ENCODE peak calls at places on chromosomes 5 and 9, in seven cellular contexts. One of them, this sample, is unnamed. For H3K4me1, the result is how much of the 10 kb centered on the place peaks cover.

GRCh38 chr5:132234684-132235062 is 7.0 kb upstream of the P4HA2 start:
- DNase-seq in hepatocyte: no peak
- DNase-seq in mammary epithelial cell: no peak
- DNase-seq in ovary: peak
- DNase-seq in fibroblast of lung: no peak
- DNase-seq in Karpas-422: no peak
- DNase-seq in stomach: no peak
- DNase-seq in this sample: no peak

GRCh38 chr9:100534401-100534800 is 43.5 kb upstream of the CAVIN4 start:
- DNase-seq in fibroblast of lung: no peak
- DNase-seq in Karpas-422: no peak
- DNase-seq in ovary: no peak
- DNase-seq in hepatocyte: no peak
- DNase-seq in stomach: no peak
- DNase-seq in mammary epithelial cell: no peak
- DNase-seq in this sample: no peak

GRCh38 chr5:5374034-5374715 is 48.3 kb upstream of the ICE1 start:
- DNase-seq in stomach: no peak
- DNase-seq in fibroblast of lung: peak
- DNase-seq in ovary: no peak
- DNase-seq in mammary epithelial cell: no peak
- DNase-seq in hepatocyte: no peak
- DNase-seq in Karpas-422: no peak
- DNase-seq in this sample: no peak

GRCh38 chr5:179893958-179894895 is 13.5 kb downstream of the TBC1D9B start:
- DNase-seq in fibroblast of lung: no peak
- DNase-seq in hepatocyte: no peak
- DNase-seq in Karpas-422: no peak
- DNase-seq in mammary epithelial cell: no peak
- DNase-seq in ovary: no peak
- DNase-seq in stomach: no peak
- DNase-seq in this sample: peak

GRCh38 chr9:86349271-86349670 is 4.9 kb downstream of the TUT7 start:
- DNase-seq in hepatocyte: no peak
- DNase-seq in stomach: no peak
- DNase-seq in ovary: no peak
- DNase-seq in Karpas-422: no peak
- DNase-seq in mammary epithelial cell: no peak
- DNase-seq in fibroblast of lung: peak
- DNase-seq in this sample: no peak

GRCh38 chr9:76516350-76516749 is 57.4 kb downstream of the GCNT1 start:
- DNase-seq in ovary: no peak
- DNase-seq in stomach: no peak
- DNase-seq in Karpas-422: peak
- DNase-seq in mammary epithelial cell: peak
- DNase-seq in hepatocyte: no peak
- DNase-seq in fibroblast of lung: no peak
- DNase-seq in this sample: no peak

GRCh38 chr5:83149671-83150070 is 72.3 kb downstream of the XRCC4 start:
- DNase-seq in stomach: no peak
- DNase-seq in mammary epithelial cell: no peak
- DNase-seq in Karpas-422: no peak
- DNase-seq in ovary: no peak
- DNase-seq in fibroblast of lung: peak
- DNase-seq in hepatocyte: no peak
- DNase-seq in this sample: no peak

GRCh38 chr5:108919591-108920326 is 172.1 kb downstream of the FER start:
- DNase-seq in mammary epithelial cell: no peak
- DNase-seq in stomach: no peak
- DNase-seq in ovary: no peak
- DNase-seq in fibroblast of lung: no peak
- DNase-seq in hepatocyte: no peak
- DNase-seq in Karpas-422: peak
- DNase-seq in this sample: no peak

GRCh38 chr9:22136446-22137140 is 127.5 kb upstream of the CDKN2B start:
- DNase-seq in ovary: no peak
- DNase-seq in fibroblast of lung: peak
- DNase-seq in stomach: no peak
- DNase-seq in mammary epithelial cell: peak
- DNase-seq in Karpas-422: no peak
- DNase-seq in hepatocyte: no peak
- DNase-seq in this sample: no peak

GRCh38 chr9:121599186-121599871 is 52.1 kb upstream of the DAB2IP start:
- DNase-seq in stomach: peak
- DNase-seq in fibroblast of lung: peak
- DNase-seq in ovary: peak
- DNase-seq in mammary epithelial cell: peak
- DNase-seq in hepatocyte: peak
- DNase-seq in Karpas-422: no peak
- DNase-seq in this sample: no peak

GRCh38 chr5:132459031-132459982 is 31.3 kb downstream of the IRF1 start:
- DNase-seq in mammary epithelial cell: no peak
- DNase-seq in hepatocyte: no peak
- DNase-seq in fibroblast of lung: peak
- DNase-seq in ovary: no peak
- DNase-seq in Karpas-422: no peak
- DNase-seq in stomach: peak
- DNase-seq in this sample: peak

GRCh38 chr5:9094582-9094981 is 451.3 kb downstream of the SEMA5A start:
- DNase-seq in mammary epithelial cell: no peak
- DNase-seq in hepatocyte: no peak
- DNase-seq in Karpas-422: no peak
- DNase-seq in ovary: no peak
- DNase-seq in stomach: no peak
- DNase-seq in fibroblast of lung: peak
- DNase-seq in this sample: no peak

GRCh38 chr5:31194458-31194808 is 947 bp downstream of the CDH6 start:
- DNase-seq in fibroblast of lung: peak
- DNase-seq in stomach: no peak
- DNase-seq in ovary: no peak
- DNase-seq in Karpas-422: no peak
- DNase-seq in mammary epithelial cell: no peak
- DNase-seq in hepatocyte: no peak
- DNase-seq in this sample: peak

GRCh38 chr5:142472306-142472951 is 147.6 kb upstream of the SPRY4 start:
- DNase-seq in stomach: no peak
- DNase-seq in fibroblast of lung: peak
- DNase-seq in Karpas-422: no peak
- DNase-seq in ovary: no peak
- DNase-seq in hepatocyte: peak
- DNase-seq in mammary epithelial cell: peak
- DNase-seq in this sample: peak

GRCh38 chr5:119365847-119366536 is 10.2 kb downstream of the TNFAIP8 start:
- DNase-seq in hepatocyte: no peak
- DNase-seq in ovary: no peak
- DNase-seq in mammary epithelial cell: no peak
- DNase-seq in stomach: no peak
- DNase-seq in Karpas-422: no peak
- DNase-seq in fibroblast of lung: no peak
- DNase-seq in this sample: no peak

GRCh38 chr5:80761176-80761575 is 106.4 kb upstream of the DHFR start:
- DNase-seq in hepatocyte: no peak
- DNase-seq in mammary epithelial cell: no peak
- DNase-seq in stomach: no peak
- DNase-seq in fibroblast of lung: no peak
- DNase-seq in Karpas-422: no peak
- DNase-seq in ovary: no peak
- DNase-seq in this sample: no peak

GRCh38 chr5:137142371-137143243 is 356.5 kb downstream of the SPOCK1 start:
- DNase-seq in ovary: no peak
- DNase-seq in hepatocyte: peak
- DNase-seq in Karpas-422: peak
- DNase-seq in mammary epithelial cell: peak
- DNase-seq in fibroblast of lung: peak
- DNase-seq in stomach: no peak
- DNase-seq in this sample: no peak

GRCh38 chr9:84947412-84947972 is 278.0 kb downstream of the NTRK2 start:
- DNase-seq in Karpas-422: no peak
- DNase-seq in mammary epithelial cell: peak
- DNase-seq in ovary: no peak
- DNase-seq in hepatocyte: no peak
- DNase-seq in stomach: no peak
- DNase-seq in fibroblast of lung: no peak
- DNase-seq in this sample: no peak

GRCh38 chr9:93116049-93116961 is 17.7 kb downstream of the NINJ1 start:
- DNase-seq in Karpas-422: no peak
- DNase-seq in mammary epithelial cell: no peak
- DNase-seq in ovary: peak
- DNase-seq in stomach: peak
- DNase-seq in hepatocyte: peak
- DNase-seq in fibroblast of lung: peak
- DNase-seq in this sample: no peak

GRCh38 chr5:5271606-5272321 is 131.6 kb downstream of the ADAMTS16 start:
- DNase-seq in Karpas-422: no peak
- DNase-seq in fibroblast of lung: peak
- DNase-seq in stomach: no peak
- DNase-seq in ovary: no peak
- DNase-seq in mammary epithelial cell: peak
- DNase-seq in hepatocyte: peak
- DNase-seq in this sample: no peak

DNA sequence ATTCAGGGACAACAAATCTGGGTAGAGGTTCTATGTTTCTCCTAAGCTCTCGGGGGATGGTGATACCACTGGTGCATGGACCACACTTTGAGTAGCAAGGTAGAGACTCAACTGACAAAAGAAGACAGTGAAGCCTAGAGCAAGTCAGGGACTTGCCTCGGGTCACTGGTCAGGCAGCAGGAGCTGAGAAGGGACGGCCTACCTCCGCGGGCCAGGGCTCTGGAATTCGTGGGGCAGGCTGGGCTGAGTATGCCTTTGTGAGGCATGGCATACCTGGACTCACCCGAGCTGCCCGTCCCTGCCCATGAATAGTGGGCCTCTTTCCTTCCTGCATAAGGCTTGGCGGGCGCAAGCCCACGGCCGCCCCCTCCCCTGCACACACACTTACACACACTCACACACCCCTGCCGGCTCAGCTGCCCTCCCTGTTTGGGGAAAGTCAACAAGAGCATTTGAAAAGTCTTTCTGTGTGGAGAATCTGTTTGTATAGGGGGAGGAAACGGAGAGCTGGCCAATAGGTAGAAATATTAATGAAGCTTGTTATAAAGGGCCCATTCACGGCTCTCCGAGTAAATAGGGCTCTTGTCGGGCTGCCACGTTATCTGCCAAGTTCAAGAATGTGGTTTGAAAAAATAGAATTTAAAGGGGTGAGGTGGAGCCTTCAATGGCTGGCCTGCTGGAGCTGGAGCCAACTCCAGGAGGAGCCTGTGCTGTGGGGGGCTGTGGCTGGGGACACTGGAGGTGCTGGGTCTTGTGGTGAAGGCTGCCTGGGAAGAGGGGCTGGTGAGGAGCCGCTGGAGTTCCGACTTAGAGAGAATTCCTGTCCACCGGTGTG is 19.1 kb upstream of the KIF12 start:
- DNase-seq in stomach: peak
- DNase-seq in hepatocyte: peak
- DNase-seq in Karpas-422: no peak
- DNase-seq in mammary epithelial cell: no peak
- DNase-seq in fibroblast of lung: no peak
- DNase-seq in ovary: no peak
- DNase-seq in this sample: peak
- H3K27ac ChIP-seq in stomach: peak
- H3K27ac ChIP-seq in hepatocyte: peak
- H3K27ac ChIP-seq in Karpas-422: no peak
- H3K27ac ChIP-seq in mammary epithelial cell: no peak
- H3K27ac ChIP-seq in fibroblast of lung: no peak
- H3K27ac ChIP-seq in ovary: no peak
- H3K27ac ChIP-seq in this sample: no peak

DNA sequence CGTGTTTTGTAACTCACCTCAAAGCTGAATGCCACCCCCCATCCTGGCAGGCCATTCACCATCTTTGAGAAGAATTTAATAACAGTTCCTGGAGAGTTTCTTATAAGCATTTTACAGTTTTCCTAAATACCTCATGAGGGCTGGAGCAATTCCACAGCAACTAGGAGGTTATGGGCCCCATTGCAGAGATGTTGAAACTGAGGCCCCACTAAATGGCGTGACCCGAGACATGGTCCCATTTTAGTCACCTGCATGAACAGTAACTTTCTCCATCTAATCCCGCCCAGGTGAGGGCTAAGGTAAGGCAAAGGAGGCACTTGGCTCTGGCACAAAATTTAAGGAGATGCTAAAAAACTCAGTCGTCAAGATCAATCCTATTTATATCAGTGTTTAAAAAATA is 77.5 kb downstream of the PPARGC1B start:
- DNase-seq in stomach: no peak
- DNase-seq in fibroblast of lung: no peak
- DNase-seq in ovary: no peak
- DNase-seq in Karpas-422: no peak
- DNase-seq in mammary epithelial cell: no peak
- DNase-seq in hepatocyte: no peak
- DNase-seq in this sample: no peak
- H3K4me1 ChIP-seq in stomach: under half
- H3K4me1 ChIP-seq in fibroblast of lung: under half
- H3K4me1 ChIP-seq in ovary: under half
- H3K4me1 ChIP-seq in Karpas-422: under half
- H3K4me1 ChIP-seq in mammary epithelial cell: under half
- H3K4me1 ChIP-seq in hepatocyte: under half
- H3K4me1 ChIP-seq in this sample: under half

DNA sequence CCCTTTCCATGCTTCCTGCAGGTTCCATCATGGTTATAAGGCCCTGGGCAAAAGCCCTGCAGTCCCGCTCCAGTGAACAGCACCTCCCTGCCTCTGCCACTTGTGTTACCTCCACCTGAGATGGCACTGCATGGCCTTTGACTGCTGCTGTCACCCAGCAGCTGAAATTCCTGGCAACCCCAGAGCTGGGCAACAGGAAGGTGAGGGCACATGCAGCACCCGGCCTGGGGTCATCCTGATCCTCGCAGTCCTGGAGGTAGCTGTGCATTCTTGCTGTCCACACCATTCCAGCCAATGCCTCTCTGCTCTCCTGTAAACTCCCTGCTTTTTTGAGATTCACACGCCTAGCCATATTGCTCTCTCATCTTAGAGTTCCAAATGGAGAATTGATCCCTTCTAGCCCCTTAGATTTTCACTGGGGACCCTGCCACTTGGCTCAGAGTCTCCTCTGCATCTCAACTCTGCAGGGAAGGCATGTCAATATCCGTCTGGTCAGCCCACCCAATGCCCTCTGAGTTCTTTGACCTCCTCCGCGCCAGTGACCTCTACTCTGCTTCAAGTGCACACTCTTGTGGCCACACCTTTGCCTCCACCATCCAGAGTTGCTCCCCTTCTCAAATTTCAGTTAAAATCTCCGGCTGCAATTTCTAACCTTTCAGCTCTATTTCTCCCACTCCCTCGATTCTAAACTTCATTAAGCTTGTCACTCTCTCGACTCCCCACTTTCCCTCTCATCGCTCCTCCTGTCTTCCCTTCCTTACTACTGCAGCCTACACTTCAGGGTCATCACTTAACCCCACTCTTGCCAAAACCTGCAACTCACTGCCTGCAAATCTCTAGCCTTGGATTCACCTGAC is 93.4 kb downstream of the ANKH start:
- DNase-seq in mammary epithelial cell: no peak
- DNase-seq in hepatocyte: no peak
- DNase-seq in Karpas-422: no peak
- DNase-seq in stomach: no peak
- DNase-seq in fibroblast of lung: no peak
- DNase-seq in ovary: no peak
- DNase-seq in this sample: no peak
- H3K27ac ChIP-seq in mammary epithelial cell: no peak
- H3K27ac ChIP-seq in hepatocyte: no peak
- H3K27ac ChIP-seq in Karpas-422: no peak
- H3K27ac ChIP-seq in stomach: no peak
- H3K27ac ChIP-seq in fibroblast of lung: no peak
- H3K27ac ChIP-seq in ovary: no peak
- H3K27ac ChIP-seq in this sample: no peak

GRCh38 chr9:111658943-111659342 is 2.5 kb upstream of the GNG10 start:
- DNase-seq in ovary: no peak
- DNase-seq in stomach: no peak
- DNase-seq in hepatocyte: peak
- DNase-seq in mammary epithelial cell: no peak
- DNase-seq in fibroblast of lung: no peak
- DNase-seq in Karpas-422: no peak
- DNase-seq in this sample: peak
- H3K4me1 ChIP-seq in ovary: under half
- H3K4me1 ChIP-seq in stomach: under half
- H3K4me1 ChIP-seq in hepatocyte: under half
- H3K4me1 ChIP-seq in mammary epithelial cell: under half
- H3K4me1 ChIP-seq in fibroblast of lung: under half
- H3K4me1 ChIP-seq in Karpas-422: under half
- H3K4me1 ChIP-seq in this sample: under half